ENCODE peak calls at places on chromosomes 12 and 14, in nine cellular contexts. One of them, this sample, is unnamed.

GRCh38 chr12:29763301-29763683 is 20.4 kb downstream of the TMTC1 start:
- DNase-seq in transverse colon: no peak
- DNase-seq in body of pancreas: no peak
- DNase-seq in tibial nerve: no peak
- DNase-seq in IMR-90: no peak
- DNase-seq in A549: no peak
- DNase-seq in heart left ventricle: no peak
- DNase-seq in sigmoid colon: no peak
- DNase-seq in testis: no peak
- DNase-seq in this sample: no peak

GRCh38 chr12:6272300-6273208 is 37.9 kb upstream of the PLEKHG6 start:
- DNase-seq in transverse colon: no peak
- DNase-seq in body of pancreas: no peak
- DNase-seq in tibial nerve: no peak
- DNase-seq in IMR-90: no peak
- DNase-seq in A549: no peak
- DNase-seq in heart left ventricle: no peak
- DNase-seq in sigmoid colon: peak; percentile 21
- DNase-seq in testis: no peak
- DNase-seq in this sample: no peak

GRCh38 chr12:123171967-123172366 is 21.1 kb upstream of the PITPNM2 start:
- DNase-seq in transverse colon: no peak
- DNase-seq in body of pancreas: no peak
- DNase-seq in tibial nerve: no peak
- DNase-seq in IMR-90: no peak
- DNase-seq in A549: no peak
- DNase-seq in heart left ventricle: no peak
- DNase-seq in sigmoid colon: no peak
- DNase-seq in testis: no peak
- DNase-seq in this sample: no peak

GRCh38 chr14:51828017-51828797 is 32.2 kb upstream of the GNG2 start:
- DNase-seq in transverse colon: peak; percentile 34
- DNase-seq in body of pancreas: no peak
- DNase-seq in tibial nerve: no peak
- DNase-seq in IMR-90: peak; percentile 62
- DNase-seq in A549: peak; percentile 31
- DNase-seq in heart left ventricle: no peak
- DNase-seq in sigmoid colon: no peak
- DNase-seq in testis: no peak
- DNase-seq in this sample: peak; percentile 18

GRCh38 chr14:100654814-100655795 is 67.9 kb upstream of the BEGAIN start:
- DNase-seq in transverse colon: peak; percentile 56
- DNase-seq in body of pancreas: peak; percentile 69
- DNase-seq in tibial nerve: no peak
- DNase-seq in IMR-90: no peak
- DNase-seq in A549: peak; percentile 30
- DNase-seq in heart left ventricle: no peak
- DNase-seq in sigmoid colon: no peak
- DNase-seq in testis: peak; percentile 46
- DNase-seq in this sample: peak; percentile 54

GRCh38 chr12:101941306-101942000 is 64.1 kb downstream of the DRAM1 start:
- DNase-seq in transverse colon: no peak
- DNase-seq in body of pancreas: no peak
- DNase-seq in tibial nerve: no peak
- DNase-seq in IMR-90: no peak
- DNase-seq in A549: no peak
- DNase-seq in heart left ventricle: no peak
- DNase-seq in sigmoid colon: no peak
- DNase-seq in testis: no peak
- DNase-seq in this sample: no peak

GRCh38 chr12:915090-915489 is 34.4 kb downstream of the RAD52 start:
- DNase-seq in transverse colon: no peak
- DNase-seq in body of pancreas: no peak
- DNase-seq in tibial nerve: no peak
- DNase-seq in IMR-90: no peak
- DNase-seq in A549: no peak
- DNase-seq in heart left ventricle: no peak
- DNase-seq in sigmoid colon: no peak
- DNase-seq in testis: no peak
- DNase-seq in this sample: no peak

GRCh38 chr12:106173442-106173841 is 34.7 kb upstream of the NUAK1 start:
- DNase-seq in transverse colon: no peak
- DNase-seq in body of pancreas: no peak
- DNase-seq in tibial nerve: no peak
- DNase-seq in IMR-90: no peak
- DNase-seq in A549: no peak
- DNase-seq in heart left ventricle: no peak
- DNase-seq in sigmoid colon: no peak
- DNase-seq in testis: no peak
- DNase-seq in this sample: no peak

GRCh38 chr14:74922752-74923401 is at the start of gene RPS6KL1:
- DNase-seq in transverse colon: peak; percentile 88
- DNase-seq in body of pancreas: peak; percentile 89
- DNase-seq in tibial nerve: peak; percentile 52
- DNase-seq in IMR-90: peak; percentile 68
- DNase-seq in A549: peak; percentile 57
- DNase-seq in heart left ventricle: peak; percentile 88
- DNase-seq in sigmoid colon: peak; percentile 93
- DNase-seq in testis: peak; percentile 95
- DNase-seq in this sample: peak; percentile 92
- TF ChIP-seq POLR2A in transverse colon: no peak
- TF ChIP-seq POLR2A in body of pancreas: peak; percentile 38
- TF ChIP-seq POLR2A in tibial nerve: no peak
- TF ChIP-seq POLR2A in IMR-90: no peak
- TF ChIP-seq POLR2A in A549: no peak
- TF ChIP-seq POLR2A in heart left ventricle: no peak
- TF ChIP-seq POLR2A in sigmoid colon: no peak
- TF ChIP-seq POLR2A in testis: no peak
- TF ChIP-seq POLR2A in this sample: peak; percentile 66

DNA sequence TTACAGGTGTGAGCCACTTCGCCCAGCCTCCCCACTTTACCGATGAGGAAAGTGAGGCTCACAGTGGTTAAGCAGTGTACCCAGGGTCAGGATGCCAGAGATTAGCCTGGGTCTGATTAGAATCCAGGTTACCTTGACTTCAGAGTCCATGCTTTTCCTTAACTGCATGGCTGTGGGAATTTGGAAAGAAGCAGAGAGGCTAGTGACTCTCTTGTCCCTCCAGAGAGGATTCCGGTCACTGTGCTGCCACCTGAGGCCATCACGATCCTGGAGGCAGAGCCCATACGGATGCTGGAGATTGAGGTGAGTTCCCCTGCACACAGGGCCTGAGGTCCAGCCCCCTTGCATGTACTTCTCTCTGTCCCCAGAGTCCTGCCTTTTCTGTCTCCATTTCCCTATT is 4.7 kb downstream of the REC8 start:
- DNase-seq in transverse colon: no peak
- DNase-seq in body of pancreas: no peak
- DNase-seq in tibial nerve: no peak
- DNase-seq in IMR-90: no peak
- DNase-seq in A549: no peak
- DNase-seq in heart left ventricle: no peak
- DNase-seq in sigmoid colon: no peak
- DNase-seq in testis: no peak
- DNase-seq in this sample: no peak
- TF ChIP-seq POLR2A in transverse colon: no peak
- TF ChIP-seq POLR2A in body of pancreas: no peak
- TF ChIP-seq POLR2A in tibial nerve: no peak
- TF ChIP-seq POLR2A in IMR-90: no peak
- TF ChIP-seq POLR2A in A549: no peak
- TF ChIP-seq POLR2A in heart left ventricle: no peak
- TF ChIP-seq POLR2A in sigmoid colon: no peak
- TF ChIP-seq POLR2A in testis: no peak
- TF ChIP-seq POLR2A in this sample: no peak

GRCh38 chr12:54287316-54288157 is 7.0 kb downstream of the HNRNPA1 start:
- DNase-seq in transverse colon: no peak
- DNase-seq in body of pancreas: no peak
- DNase-seq in tibial nerve: no peak
- DNase-seq in IMR-90: no peak
- DNase-seq in A549: no peak
- DNase-seq in heart left ventricle: no peak
- DNase-seq in sigmoid colon: no peak
- DNase-seq in testis: no peak
- DNase-seq in this sample: peak; percentile 57

GRCh38 chr12:54285150-54286041 is 4.9 kb downstream of the HNRNPA1 start:
- DNase-seq in transverse colon: no peak
- DNase-seq in body of pancreas: no peak
- DNase-seq in tibial nerve: no peak
- DNase-seq in IMR-90: no peak
- DNase-seq in A549: no peak
- DNase-seq in heart left ventricle: no peak
- DNase-seq in sigmoid colon: no peak
- DNase-seq in testis: no peak
- DNase-seq in this sample: no peak

GRCh38 chr12:54282949-54283593 is 2.5 kb downstream of the HNRNPA1 start:
- DNase-seq in transverse colon: peak; percentile 43
- DNase-seq in body of pancreas: no peak
- DNase-seq in tibial nerve: no peak
- DNase-seq in IMR-90: no peak
- DNase-seq in A549: no peak
- DNase-seq in heart left ventricle: no peak
- DNase-seq in sigmoid colon: no peak
- DNase-seq in testis: no peak
- DNase-seq in this sample: peak; percentile 52

GRCh38 chr12:54280401-54281260 is at the start of gene HNRNPA1:
- DNase-seq in transverse colon: peak; percentile 97
- DNase-seq in body of pancreas: peak; percentile 96
- DNase-seq in tibial nerve: peak; percentile 94
- DNase-seq in IMR-90: peak; percentile 100
- DNase-seq in A549: peak; percentile 100
- DNase-seq in heart left ventricle: peak; percentile 98
- DNase-seq in sigmoid colon: peak; percentile 99
- DNase-seq in testis: peak; percentile 99
- DNase-seq in this sample: peak; percentile 100

GRCh38 chr12:54286042-54286931 is 5.8 kb downstream of the HNRNPA1 start:
- DNase-seq in transverse colon: no peak
- DNase-seq in body of pancreas: no peak
- DNase-seq in tibial nerve: no peak
- DNase-seq in IMR-90: no peak
- DNase-seq in A549: no peak
- DNase-seq in heart left ventricle: no peak
- DNase-seq in sigmoid colon: no peak
- DNase-seq in testis: peak; percentile 46
- DNase-seq in this sample: peak; percentile 88
- TF ChIP-seq POLR2A in transverse colon: peak; percentile 10
- TF ChIP-seq POLR2A in body of pancreas: no peak
- TF ChIP-seq POLR2A in tibial nerve: no peak
- TF ChIP-seq POLR2A in IMR-90: peak; percentile 35
- TF ChIP-seq POLR2A in A549: no peak
- TF ChIP-seq POLR2A in heart left ventricle: no peak
- TF ChIP-seq POLR2A in sigmoid colon: no peak
- TF ChIP-seq POLR2A in testis: no peak
- TF ChIP-seq POLR2A in this sample: peak; percentile 68

DNA sequence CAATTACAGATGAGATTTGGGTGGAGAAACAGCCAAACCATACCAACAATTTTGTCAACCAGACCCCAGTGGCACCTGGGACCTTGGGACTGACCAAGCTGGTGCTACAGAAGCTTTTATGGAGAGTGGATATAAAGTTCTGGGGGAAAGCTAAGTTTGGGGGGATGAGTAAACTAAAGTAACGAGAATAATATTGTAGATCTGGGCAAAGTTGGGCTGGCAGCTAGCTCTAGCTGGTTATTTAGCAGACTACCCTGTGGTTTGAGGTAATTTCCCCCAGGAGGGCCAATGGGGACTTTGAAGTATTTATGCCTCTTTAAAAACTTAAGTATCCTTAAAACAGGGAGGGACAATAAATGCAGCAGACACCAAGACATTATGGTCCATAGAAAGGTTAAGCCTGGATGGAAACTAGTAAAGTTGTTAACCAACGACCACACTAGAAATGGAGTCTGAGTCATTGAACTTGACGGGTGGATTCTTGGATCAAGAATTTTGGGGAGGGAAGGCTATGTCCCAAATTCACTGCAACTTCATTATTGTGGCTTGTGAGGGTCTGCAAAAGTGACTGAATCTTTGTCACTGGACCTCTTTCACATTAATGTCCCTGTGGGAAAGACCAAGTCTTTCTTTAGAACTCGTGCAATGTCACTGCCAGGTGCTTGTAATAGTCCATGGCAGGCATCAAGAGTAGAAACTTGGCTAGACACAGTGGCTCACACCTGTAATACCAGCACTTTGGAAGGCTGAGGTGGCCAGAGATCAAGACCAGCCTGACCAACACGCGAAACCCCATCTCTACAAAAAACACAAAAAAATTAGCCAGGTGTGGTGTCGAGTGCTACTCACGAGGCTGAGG is 48.5 kb upstream of the OR5AU1 start:
- DNase-seq in transverse colon: no peak
- DNase-seq in body of pancreas: no peak
- DNase-seq in tibial nerve: no peak
- DNase-seq in IMR-90: no peak
- DNase-seq in A549: no peak
- DNase-seq in heart left ventricle: no peak
- DNase-seq in sigmoid colon: no peak
- DNase-seq in testis: no peak
- DNase-seq in this sample: no peak
- TF ChIP-seq POLR2A in transverse colon: no peak
- TF ChIP-seq POLR2A in body of pancreas: no peak
- TF ChIP-seq POLR2A in tibial nerve: no peak
- TF ChIP-seq POLR2A in IMR-90: no peak
- TF ChIP-seq POLR2A in A549: no peak
- TF ChIP-seq POLR2A in heart left ventricle: no peak
- TF ChIP-seq POLR2A in sigmoid colon: no peak
- TF ChIP-seq POLR2A in testis: no peak
- TF ChIP-seq POLR2A in this sample: no peak

GRCh38 chr14:102524026-102524450 is 14.5 kb upstream of the ANKRD9 start:
- DNase-seq in transverse colon: no peak
- DNase-seq in body of pancreas: no peak
- DNase-seq in tibial nerve: no peak
- DNase-seq in IMR-90: no peak
- DNase-seq in A549: no peak
- DNase-seq in heart left ventricle: no peak
- DNase-seq in sigmoid colon: peak; percentile 68
- DNase-seq in testis: no peak
- DNase-seq in this sample: no peak

GRCh38 chr14:102523200-102524025 is 13.8 kb upstream of the ANKRD9 start:
- DNase-seq in transverse colon: peak; percentile 82
- DNase-seq in body of pancreas: no peak
- DNase-seq in tibial nerve: no peak
- DNase-seq in IMR-90: no peak
- DNase-seq in A549: no peak
- DNase-seq in heart left ventricle: no peak
- DNase-seq in sigmoid colon: no peak
- DNase-seq in testis: no peak
- DNase-seq in this sample: no peak

GRCh38 chr14:102525213-102526143 is 15.9 kb upstream of the ANKRD9 start:
- DNase-seq in transverse colon: peak; percentile 63
- DNase-seq in body of pancreas: no peak
- DNase-seq in tibial nerve: no peak
- DNase-seq in IMR-90: peak; percentile 59
- DNase-seq in A549: peak; percentile 80
- DNase-seq in heart left ventricle: no peak
- DNase-seq in sigmoid colon: no peak
- DNase-seq in testis: peak; percentile 58
- DNase-seq in this sample: no peak

GRCh38 chr14:102527255-102528232 is 18.0 kb upstream of the ANKRD9 start:
- DNase-seq in transverse colon: peak; percentile 84
- DNase-seq in body of pancreas: no peak
- DNase-seq in tibial nerve: no peak
- DNase-seq in IMR-90: no peak
- DNase-seq in A549: peak; percentile 89
- DNase-seq in heart left ventricle: no peak
- DNase-seq in sigmoid colon: no peak
- DNase-seq in testis: no peak
- DNase-seq in this sample: no peak

GRCh38 chr14:102524451-102525212 is 15.1 kb upstream of the ANKRD9 start:
- DNase-seq in transverse colon: peak; percentile 100
- DNase-seq in body of pancreas: peak; percentile 99
- DNase-seq in tibial nerve: peak; percentile 95
- DNase-seq in IMR-90: peak; percentile 98
- DNase-seq in A549: peak; percentile 99
- DNase-seq in heart left ventricle: peak; percentile 99
- DNase-seq in sigmoid colon: peak; percentile 100
- DNase-seq in testis: peak; percentile 99
- DNase-seq in this sample: peak; percentile 91
- TF ChIP-seq POLR2A in transverse colon: peak; percentile 90
- TF ChIP-seq POLR2A in body of pancreas: peak; percentile 81
- TF ChIP-seq POLR2A in tibial nerve: no peak
- TF ChIP-seq POLR2A in IMR-90: peak; percentile 33
- TF ChIP-seq POLR2A in A549: peak; percentile 94
- TF ChIP-seq POLR2A in heart left ventricle: no peak
- TF ChIP-seq POLR2A in sigmoid colon: peak; percentile 7
- TF ChIP-seq POLR2A in testis: no peak
- TF ChIP-seq POLR2A in this sample: peak; percentile 54